ENCODE peak calls at places on chromosomes 11 and 22, in five cellular contexts. One of them, this sample, is unnamed.

GRCh38 chr11:125886997-125887372 is 483 bp upstream of the HYLS1 start:
- DNase-seq in tibial nerve: peak
- DNase-seq in HCT116: no peak
- DNase-seq in A549: no peak
- DNase-seq in fibroblast of lung: peak
- DNase-seq in this sample: no peak

GRCh38 chr22:31244044-31244942 is 32.2 kb downstream of the LIMK2 start:
- DNase-seq in tibial nerve: no peak
- DNase-seq in HCT116: peak
- DNase-seq in A549: peak
- DNase-seq in fibroblast of lung: peak
- DNase-seq in this sample: peak

GRCh38 chr11:120332822-120333716 is 3.1 kb upstream of the ARHGEF12 start:
- DNase-seq in tibial nerve: no peak
- DNase-seq in HCT116: no peak
- DNase-seq in A549: no peak
- DNase-seq in fibroblast of lung: peak
- DNase-seq in this sample: no peak

GRCh38 chr11:97883086-97883485 is 1137.7 kb upstream of the CNTN5 start:
- DNase-seq in tibial nerve: no peak
- DNase-seq in HCT116: no peak
- DNase-seq in A549: no peak
- DNase-seq in fibroblast of lung: peak
- DNase-seq in this sample: no peak

GRCh38 chr22:37164535-37164887 is 14.8 kb upstream of the IL2RB start:
- DNase-seq in tibial nerve: no peak
- DNase-seq in HCT116: no peak
- DNase-seq in A549: no peak
- DNase-seq in fibroblast of lung: no peak
- DNase-seq in this sample: no peak

GRCh38 chr11:18699848-18700261 is 1.3 kb downstream of the TMEM86A start:
- DNase-seq in tibial nerve: peak
- DNase-seq in HCT116: no peak
- DNase-seq in A549: no peak
- DNase-seq in fibroblast of lung: no peak
- DNase-seq in this sample: peak

GRCh38 chr11:20458905-20459632 is 71.6 kb downstream of the PRMT3 start:
- DNase-seq in tibial nerve: no peak
- DNase-seq in HCT116: no peak
- DNase-seq in A549: no peak
- DNase-seq in fibroblast of lung: no peak
- DNase-seq in this sample: no peak

GRCh38 chr11:889686-890475 is 20.7 kb downstream of the CHID1 start:
- DNase-seq in tibial nerve: no peak
- DNase-seq in HCT116: no peak
- DNase-seq in A549: no peak
- DNase-seq in fibroblast of lung: no peak
- DNase-seq in this sample: no peak

GRCh38 chr22:34429314-34429713 is 509.0 kb upstream of the LARGE1 start:
- DNase-seq in tibial nerve: no peak
- DNase-seq in HCT116: no peak
- DNase-seq in A549: no peak
- DNase-seq in fibroblast of lung: no peak
- DNase-seq in this sample: no peak

GRCh38 chr11:10694481-10695239 is 1.1 kb upstream of the IRAG1 start:
- DNase-seq in tibial nerve: no peak
- DNase-seq in HCT116: no peak
- DNase-seq in A549: no peak
- DNase-seq in fibroblast of lung: peak
- DNase-seq in this sample: no peak

GRCh38 chr11:76624515-76625379 is 45.8 kb downstream of the LRRC32 start:
- DNase-seq in tibial nerve: no peak
- DNase-seq in HCT116: no peak
- DNase-seq in A549: no peak
- DNase-seq in fibroblast of lung: no peak
- DNase-seq in this sample: no peak

GRCh38 chr22:26553056-26553752 is 36.7 kb downstream of the TPST2 start:
- DNase-seq in tibial nerve: no peak
- DNase-seq in HCT116: no peak
- DNase-seq in A549: peak
- DNase-seq in fibroblast of lung: peak
- DNase-seq in this sample: peak

GRCh38 chr11:113474362-113475159 is 637 bp downstream of the DRD2 start:
- DNase-seq in tibial nerve: peak
- DNase-seq in HCT116: no peak
- DNase-seq in A549: peak
- DNase-seq in fibroblast of lung: peak
- DNase-seq in this sample: peak

GRCh38 chr22:45910928-45911467 is 66.0 kb downstream of the WNT7B start:
- DNase-seq in tibial nerve: no peak
- DNase-seq in HCT116: no peak
- DNase-seq in A549: no peak
- DNase-seq in fibroblast of lung: no peak
- DNase-seq in this sample: no peak

GRCh38 chr11:1733009-1733715 is 17.2 kb downstream of the IFITM10 start:
- DNase-seq in tibial nerve: no peak
- DNase-seq in HCT116: no peak
- DNase-seq in A549: no peak
- DNase-seq in fibroblast of lung: no peak
- DNase-seq in this sample: no peak

GRCh38 chr22:50479686-50480085 is 1.7 kb upstream of the ADM2 start:
- DNase-seq in tibial nerve: no peak
- DNase-seq in HCT116: no peak
- DNase-seq in A549: no peak
- DNase-seq in fibroblast of lung: no peak
- DNase-seq in this sample: no peak

GRCh38 chr22:49232319-49233067 is 595.2 kb downstream of the BRD1 start:
- DNase-seq in tibial nerve: no peak
- DNase-seq in HCT116: no peak
- DNase-seq in A549: no peak
- DNase-seq in fibroblast of lung: no peak
- DNase-seq in this sample: no peak

GRCh38 chr11:108895579-108896480 is 231.0 kb downstream of the DDX10 start:
- DNase-seq in tibial nerve: no peak
- DNase-seq in HCT116: no peak
- DNase-seq in A549: no peak
- DNase-seq in fibroblast of lung: peak
- DNase-seq in this sample: no peak

GRCh38 chr11:65315204-65315865 is 669 bp downstream of the CDC42EP2 start:
- DNase-seq in tibial nerve: peak
- DNase-seq in HCT116: peak
- DNase-seq in A549: peak
- DNase-seq in fibroblast of lung: peak
- DNase-seq in this sample: no peak

GRCh38 chr22:49353185-49353584 is 474.5 kb downstream of the BRD1 start:
- DNase-seq in tibial nerve: no peak
- DNase-seq in HCT116: no peak
- DNase-seq in A549: no peak
- DNase-seq in fibroblast of lung: no peak
- DNase-seq in this sample: no peak

GRCh38 chr22:49037701-49038245 is 789.9 kb downstream of the BRD1 start:
- DNase-seq in tibial nerve: no peak
- DNase-seq in HCT116: no peak
- DNase-seq in A549: no peak
- DNase-seq in fibroblast of lung: no peak
- DNase-seq in this sample: no peak

GRCh38 chr11:124899376-124900145 is 1.9 kb upstream of the ROBO4 start:
- DNase-seq in tibial nerve: peak
- DNase-seq in HCT116: no peak
- DNase-seq in A549: no peak
- DNase-seq in fibroblast of lung: no peak
- DNase-seq in this sample: no peak

GRCh38 chr22:41907436-41908401 is 7.2 kb downstream of the SHISA8 start:
- DNase-seq in tibial nerve: no peak
- DNase-seq in HCT116: no peak
- DNase-seq in A549: no peak
- DNase-seq in fibroblast of lung: no peak
- DNase-seq in this sample: no peak

GRCh38 chr22:41910050-41910598 is 4.8 kb downstream of the SHISA8 start:
- DNase-seq in tibial nerve: no peak
- DNase-seq in HCT116: no peak
- DNase-seq in A549: no peak
- DNase-seq in fibroblast of lung: no peak
- DNase-seq in this sample: no peak

GRCh38 chr22:41910599-41911291 is 4.1 kb downstream of the SHISA8 start:
- DNase-seq in tibial nerve: no peak
- DNase-seq in HCT116: no peak
- DNase-seq in A549: no peak
- DNase-seq in fibroblast of lung: peak
- DNase-seq in this sample: peak

GRCh38 chr22:41908409-41909289 is 6.2 kb downstream of the SHISA8 start:
- DNase-seq in tibial nerve: no peak
- DNase-seq in HCT116: no peak
- DNase-seq in A549: no peak
- DNase-seq in fibroblast of lung: no peak
- DNase-seq in this sample: no peak

DNA sequence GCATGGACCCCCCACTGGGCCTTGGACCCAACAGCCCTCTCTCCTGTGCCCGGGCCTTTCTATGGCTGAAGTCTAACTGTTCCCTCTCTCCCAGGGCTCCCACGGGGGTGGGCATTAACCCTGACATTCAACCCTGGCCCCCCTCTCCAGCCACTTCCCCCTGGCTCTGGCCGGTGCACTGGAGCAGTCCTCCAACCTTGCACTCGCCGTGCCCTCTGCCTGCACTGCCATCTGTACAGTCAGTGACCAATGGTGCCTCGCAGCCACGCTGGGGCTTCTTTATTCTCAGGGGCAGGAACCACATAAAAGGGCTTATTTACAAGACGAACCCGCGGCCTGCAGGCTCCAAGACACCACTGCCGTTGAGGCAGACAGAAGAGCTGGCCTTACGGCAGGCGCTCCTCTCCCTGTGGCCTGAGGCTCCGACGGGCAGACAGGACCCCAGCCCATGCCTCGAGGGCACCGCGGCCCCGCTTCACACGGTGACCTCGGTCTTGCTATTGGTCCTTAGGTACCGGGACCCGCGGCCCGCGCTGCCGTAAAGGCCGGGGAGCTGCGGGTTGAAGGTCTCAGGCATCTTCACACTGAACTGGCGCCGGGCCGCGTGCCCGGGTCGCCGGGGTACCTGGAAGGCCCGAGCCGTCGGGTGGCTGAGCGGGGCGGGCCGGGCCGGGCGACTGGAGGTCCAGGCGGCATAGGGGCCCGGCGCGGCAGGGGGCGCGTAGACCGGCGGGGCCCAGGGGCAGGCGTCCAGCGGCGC is 5.4 kb downstream of the SHISA8 start:
- DNase-seq in tibial nerve: no peak
- DNase-seq in HCT116: no peak
- DNase-seq in A549: no peak
- DNase-seq in fibroblast of lung: no peak
- DNase-seq in this sample: no peak
- H3K4me3 ChIP-seq in tibial nerve: peak
- H3K4me3 ChIP-seq in HCT116: no peak
- H3K4me3 ChIP-seq in A549: no peak
- H3K4me3 ChIP-seq in fibroblast of lung: no peak
- H3K4me3 ChIP-seq in this sample: peak

GRCh38 chr22:24555160-24555495 is 190 bp upstream of the GUCD1 start:
- DNase-seq in tibial nerve: peak
- DNase-seq in HCT116: peak
- DNase-seq in A549: peak
- DNase-seq in fibroblast of lung: peak
- DNase-seq in this sample: peak

GRCh38 chr22:24553597-24554315 is 1.2 kb downstream of the GUCD1 start:
- DNase-seq in tibial nerve: no peak
- DNase-seq in HCT116: no peak
- DNase-seq in A549: no peak
- DNase-seq in fibroblast of lung: peak
- DNase-seq in this sample: no peak

GRCh38 chr22:24559471-24559870 is 3.7 kb downstream of the SNRPD3 start:
- DNase-seq in tibial nerve: no peak
- DNase-seq in HCT116: no peak
- DNase-seq in A549: no peak
- DNase-seq in fibroblast of lung: no peak
- DNase-seq in this sample: no peak

GRCh38 chr22:24554316-24555159 is at the start of gene GUCD1:
- DNase-seq in tibial nerve: no peak
- DNase-seq in HCT116: no peak
- DNase-seq in A549: no peak
- DNase-seq in fibroblast of lung: peak
- DNase-seq in this sample: no peak

GRCh38 chr22:24555496-24556253 is at the start of gene SNRPD3:
- DNase-seq in tibial nerve: peak
- DNase-seq in HCT116: peak
- DNase-seq in A549: peak
- DNase-seq in fibroblast of lung: peak
- DNase-seq in this sample: peak
- TF ChIP-seq CTCF in tibial nerve: no peak
- TF ChIP-seq CTCF in HCT116: no peak
- TF ChIP-seq CTCF in A549: no peak
- TF ChIP-seq CTCF in fibroblast of lung: no peak
- TF ChIP-seq CTCF in this sample: peak

GRCh38 chr11:43986327-43986726 is 43.9 kb downstream of the C11orf96 start:
- DNase-seq in tibial nerve: no peak
- DNase-seq in HCT116: no peak
- DNase-seq in A549: no peak
- DNase-seq in fibroblast of lung: no peak
- DNase-seq in this sample: no peak
- H3K4me3 ChIP-seq in tibial nerve: no peak
- H3K4me3 ChIP-seq in HCT116: no peak
- H3K4me3 ChIP-seq in A549: no peak
- H3K4me3 ChIP-seq in fibroblast of lung: no peak
- H3K4me3 ChIP-seq in this sample: no peak

GRCh38 chr11:74043450-74043849 is 34.6 kb upstream of the UCP3 start:
- DNase-seq in tibial nerve: no peak
- DNase-seq in HCT116: no peak
- DNase-seq in A549: no peak
- DNase-seq in fibroblast of lung: no peak
- DNase-seq in this sample: no peak
- TF ChIP-seq CTCF in tibial nerve: no peak
- TF ChIP-seq CTCF in HCT116: no peak
- TF ChIP-seq CTCF in A549: no peak
- TF ChIP-seq CTCF in fibroblast of lung: no peak
- TF ChIP-seq CTCF in this sample: no peak

DNA sequence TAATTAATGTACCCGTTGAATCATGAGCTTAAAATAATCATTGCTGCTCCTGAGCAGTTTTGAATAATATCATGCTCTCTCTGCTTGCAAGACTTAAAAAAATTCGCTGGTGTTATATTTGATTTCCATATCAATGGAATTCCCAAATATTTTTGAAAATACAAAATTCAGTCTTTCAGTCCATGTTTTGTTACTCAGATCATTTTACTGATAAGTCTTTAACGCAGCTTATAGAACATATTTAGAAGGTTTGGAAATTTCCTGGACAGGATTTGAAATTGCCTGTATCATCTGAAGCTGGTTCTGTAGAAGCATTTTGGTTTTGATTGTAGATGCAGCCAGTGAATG is 1.9 kb downstream of the BMAL1 start:
- DNase-seq in tibial nerve: no peak
- DNase-seq in HCT116: no peak
- DNase-seq in A549: no peak
- DNase-seq in fibroblast of lung: no peak
- DNase-seq in this sample: no peak
- H3K4me3 ChIP-seq in tibial nerve: no peak
- H3K4me3 ChIP-seq in HCT116: no peak
- H3K4me3 ChIP-seq in A549: peak
- H3K4me3 ChIP-seq in fibroblast of lung: peak
- H3K4me3 ChIP-seq in this sample: no peak

This sample was measured in retinal pigment epithelial cell.